ENCODE peak calls at places on chromosomes 16 and 17, in nine cellular contexts. A, S, M, Q, E, O, G, P and D are unnamed samples.

GRCh38 chr17:74842146-74842598 is 17.5 kb downstream of the GRIN2C start:
- DNase-seq in G (no peak), E (no peak), Q (no peak), S (no peak), A (no peak), O (peak), P (no peak), M (no peak), D (no peak)

GRCh38 chr17:74807925-74808324 is 31.8 kb upstream of the NAT9 start:
- DNase-seq in Q (no peak), P (no peak), G (no peak), E (no peak), M (no peak), O (no peak), A (no peak), S (no peak), D (no peak)

GRCh38 chr17:57916925-57917858 is 38.0 kb downstream of the CUEDC1 start:
- DNase-seq in S (no peak), G (no peak), A (peak), O (no peak), P (no peak), Q (peak), M (no peak), E (no peak), D (no peak)

GRCh38 chr17:45096141-45096540 is 35.0 kb downstream of the NMT1 start:
- DNase-seq in M (no peak), Q (no peak), G (no peak), E (no peak), S (no peak), P (no peak), A (no peak), O (peak), D (no peak)

GRCh38 chr16:49108611-49109010 is 173.0 kb downstream of the CBLN1 start:
- DNase-seq in Q (no peak), O (no peak), G (no peak), M (no peak), E (no peak), A (no peak), S (no peak), P (no peak), D (no peak)

GRCh38 chr17:19398301-19399181 is 11.6 kb upstream of the MFAP4 start:
- DNase-seq in G (no peak), P (no peak), Q (no peak), S (no peak), O (peak), E (no peak), A (no peak), M (no peak), D (no peak)

GRCh38 chr16:728131-728889 is 1.4 kb downstream of the HAGHL start:
- DNase-seq in E (no peak), Q (peak), S (no peak), O (peak), G (peak), P (no peak), A (peak), M (no peak), D (peak)

GRCh38 chr17:70905796-70906195 is 736.5 kb downstream of the KCNJ2 start:
- DNase-seq in M (peak), O (peak), P (no peak), S (peak), E (peak), A (no peak), G (no peak), Q (no peak), D (no peak)

GRCh38 chr17:43200127-43200526 is 11.5 kb upstream of the TMEM106A start:
- DNase-seq in E (no peak), A (no peak), G (no peak), Q (no peak), S (no peak), O (no peak), M (no peak), P (no peak), D (no peak)

GRCh38 chr17:31787857-31788570 is 71.0 kb downstream of the COPRS start:
- DNase-seq in A (no peak), O (peak), Q (no peak), M (peak), S (peak), G (no peak), P (no peak), E (peak), D (no peak)

GRCh38 chr17:69031839-69032238 is 28.9 kb downstream of the ABCA9 start:
- DNase-seq in S (no peak), O (no peak), E (no peak), M (no peak), A (no peak), Q (no peak), G (no peak), P (no peak), D (no peak)

GRCh38 chr16:57798267-57798810 is 4.0 kb downstream of the KIFC3 start:
- DNase-seq in Q (no peak), O (no peak), A (no peak), G (no peak), P (no peak), S (no peak), E (no peak), M (no peak), D (no peak)

GRCh38 chr17:58083491-58084316 is 485 bp downstream of the DYNLL2 start:
- DNase-seq in E (no peak), Q (peak), O (peak), G (peak), M (no peak), S (no peak), A (peak), P (peak), D (peak)

GRCh38 chr17:69802045-69802740 is 272.8 kb upstream of the KCNJ16 start:
- DNase-seq in O (no peak), E (no peak), S (no peak), P (no peak), A (no peak), G (no peak), Q (no peak), M (no peak), D (no peak)

GRCh38 chr16:19844945-19845641 is 39.6 kb downstream of the GPRC5B start:
- DNase-seq in O (peak), S (no peak), G (no peak), Q (no peak), E (peak), P (no peak), M (peak), A (no peak), D (no peak)

GRCh38 chr16:23025692-23026305 is 123.5 kb downstream of the USP31 start:
- DNase-seq in S (no peak), Q (no peak), O (peak), E (no peak), P (no peak), A (no peak), G (no peak), M (peak), D (no peak)

GRCh38 chr17:50472286-50472685 is 3.6 kb upstream of the CHAD start:
- DNase-seq in G (no peak), A (no peak), Q (no peak), E (no peak), S (no peak), M (no peak), P (no peak), O (no peak), D (no peak)

GRCh38 chr17:47791025-47791424 is 30.6 kb downstream of the OSBPL7 start:
- DNase-seq in A (no peak), M (no peak), S (no peak), P (no peak), Q (no peak), E (no peak), G (no peak), O (no peak), D (no peak)

GRCh38 chr16:84892097-84892496 is 72.3 kb downstream of the CRISPLD2 start:
- DNase-seq in M (no peak), A (no peak), P (no peak), E (no peak), Q (no peak), G (no peak), S (no peak), O (no peak), D (no peak)

GRCh38 chr17:72419866-72420774 is 299.3 kb downstream of the SOX9 start:
- DNase-seq in M (no peak), Q (no peak), P (no peak), A (no peak), S (no peak), O (no peak), G (no peak), E (no peak), D (no peak)

GRCh38 chr17:83189013-83189672 is 109.7 kb downstream of the METRNL start:
- DNase-seq in S (no peak), P (no peak), Q (no peak), A (no peak), O (no peak), G (no peak), E (no peak), M (no peak), D (no peak)

GRCh38 chr16:53506254-53506653 is 3.2 kb upstream of the AKTIP start:
- DNase-seq in E (no peak), Q (no peak), A (no peak), M (no peak), O (no peak), G (no peak), P (no peak), S (no peak), D (no peak)

GRCh38 chr17:76246080-76247066 is 6.1 kb upstream of the RNF157 start:
- DNase-seq in Q (peak), M (no peak), E (no peak), G (no peak), A (no peak), S (no peak), O (peak), P (no peak), D (no peak)